ENCODE peak calls at places on chromosomes 13 and 19, in eight cellular contexts. One of them, this sample, is unnamed.

GRCh38 chr19:5172859-5173577 is 167.6 kb downstream of the PTPRS start:
- DNase-seq in endothelial cell of umbilical vein: peak
- DNase-seq in Calu3: peak
- DNase-seq in CD8-positive, alpha-beta T cell: no peak
- DNase-seq in fibroblast of mammary gland: peak
- DNase-seq in foreskin fibroblast: peak
- DNase-seq in heart right ventricle: no peak
- DNase-seq in right lobe of liver: no peak
- DNase-seq in this sample: no peak

GRCh38 chr19:58009666-58010301 is 7.2 kb upstream of the ZNF606 start:
- DNase-seq in heart right ventricle: peak
- DNase-seq in fibroblast of mammary gland: peak
- DNase-seq in foreskin fibroblast: peak
- DNase-seq in right lobe of liver: peak
- DNase-seq in Calu3: peak
- DNase-seq in CD8-positive, alpha-beta T cell: peak
- DNase-seq in endothelial cell of umbilical vein: peak
- DNase-seq in this sample: peak

GRCh38 chr19:38004505-38005223 is 97.7 kb downstream of the SIPA1L3 start:
- DNase-seq in right lobe of liver: peak
- DNase-seq in foreskin fibroblast: peak
- DNase-seq in endothelial cell of umbilical vein: peak
- DNase-seq in CD8-positive, alpha-beta T cell: no peak
- DNase-seq in Calu3: peak
- DNase-seq in fibroblast of mammary gland: peak
- DNase-seq in heart right ventricle: peak
- DNase-seq in this sample: peak

GRCh38 chr13:64672751-64673150 is 2557.4 kb downstream of the PCDH9 start:
- DNase-seq in Calu3: no peak
- DNase-seq in fibroblast of mammary gland: no peak
- DNase-seq in right lobe of liver: no peak
- DNase-seq in heart right ventricle: no peak
- DNase-seq in CD8-positive, alpha-beta T cell: no peak
- DNase-seq in foreskin fibroblast: no peak
- DNase-seq in endothelial cell of umbilical vein: no peak
- DNase-seq in this sample: no peak

GRCh38 chr19:48568345-48568886 is 16.4 kb downstream of the SULT2B1 start:
- DNase-seq in right lobe of liver: peak
- DNase-seq in fibroblast of mammary gland: peak
- DNase-seq in foreskin fibroblast: peak
- DNase-seq in heart right ventricle: peak
- DNase-seq in CD8-positive, alpha-beta T cell: no peak
- DNase-seq in endothelial cell of umbilical vein: peak
- DNase-seq in Calu3: peak
- DNase-seq in this sample: no peak

GRCh38 chr19:16226878-16227836 is 29.4 kb downstream of the AP1M1 start:
- DNase-seq in fibroblast of mammary gland: no peak
- DNase-seq in heart right ventricle: no peak
- DNase-seq in right lobe of liver: no peak
- DNase-seq in CD8-positive, alpha-beta T cell: no peak
- DNase-seq in foreskin fibroblast: no peak
- DNase-seq in endothelial cell of umbilical vein: no peak
- DNase-seq in Calu3: no peak
- DNase-seq in this sample: no peak

GRCh38 chr13:43229506-43229905 is 206.1 kb downstream of the DNAJC15 start:
- DNase-seq in Calu3: no peak
- DNase-seq in right lobe of liver: no peak
- DNase-seq in fibroblast of mammary gland: peak
- DNase-seq in heart right ventricle: no peak
- DNase-seq in endothelial cell of umbilical vein: no peak
- DNase-seq in foreskin fibroblast: peak
- DNase-seq in CD8-positive, alpha-beta T cell: no peak
- DNase-seq in this sample: no peak

GRCh38 chr19:46670874-46671273 is 9.9 kb upstream of the DACT3 start:
- DNase-seq in CD8-positive, alpha-beta T cell: no peak
- DNase-seq in Calu3: no peak
- DNase-seq in heart right ventricle: no peak
- DNase-seq in foreskin fibroblast: peak
- DNase-seq in endothelial cell of umbilical vein: peak
- DNase-seq in right lobe of liver: no peak
- DNase-seq in fibroblast of mammary gland: no peak
- DNase-seq in this sample: no peak

GRCh38 chr13:53165201-53165600 is 136.6 kb downstream of the OLFM4 start:
- DNase-seq in fibroblast of mammary gland: no peak
- DNase-seq in foreskin fibroblast: no peak
- DNase-seq in CD8-positive, alpha-beta T cell: no peak
- DNase-seq in Calu3: no peak
- DNase-seq in heart right ventricle: no peak
- DNase-seq in right lobe of liver: no peak
- DNase-seq in endothelial cell of umbilical vein: no peak
- DNase-seq in this sample: no peak

GRCh38 chr19:7215176-7215575 is 79.0 kb downstream of the INSR start:
- DNase-seq in CD8-positive, alpha-beta T cell: no peak
- DNase-seq in fibroblast of mammary gland: no peak
- DNase-seq in right lobe of liver: no peak
- DNase-seq in Calu3: no peak
- DNase-seq in endothelial cell of umbilical vein: no peak
- DNase-seq in foreskin fibroblast: no peak
- DNase-seq in heart right ventricle: no peak
- DNase-seq in this sample: no peak

GRCh38 chr13:41516166-41516565 is 58.8 kb downstream of the RGCC start:
- DNase-seq in Calu3: no peak
- DNase-seq in heart right ventricle: no peak
- DNase-seq in right lobe of liver: no peak
- DNase-seq in fibroblast of mammary gland: no peak
- DNase-seq in foreskin fibroblast: no peak
- DNase-seq in CD8-positive, alpha-beta T cell: no peak
- DNase-seq in endothelial cell of umbilical vein: no peak
- DNase-seq in this sample: no peak

GRCh38 chr13:78881054-78881453 is 222.1 kb upstream of the OBI1 start:
- DNase-seq in heart right ventricle: no peak
- DNase-seq in fibroblast of mammary gland: no peak
- DNase-seq in CD8-positive, alpha-beta T cell: no peak
- DNase-seq in endothelial cell of umbilical vein: no peak
- DNase-seq in right lobe of liver: no peak
- DNase-seq in foreskin fibroblast: no peak
- DNase-seq in Calu3: no peak
- DNase-seq in this sample: no peak

GRCh38 chr19:23145617-23146415 is 29.0 kb downstream of the ZNF730 start:
- DNase-seq in CD8-positive, alpha-beta T cell: no peak
- DNase-seq in right lobe of liver: no peak
- DNase-seq in heart right ventricle: no peak
- DNase-seq in fibroblast of mammary gland: no peak
- DNase-seq in endothelial cell of umbilical vein: no peak
- DNase-seq in Calu3: no peak
- DNase-seq in foreskin fibroblast: no peak
- DNase-seq in this sample: no peak

GRCh38 chr19:44807162-44807561 is 1.7 kb upstream of the BCAM start:
- DNase-seq in endothelial cell of umbilical vein: no peak
- DNase-seq in right lobe of liver: peak
- DNase-seq in Calu3: peak
- DNase-seq in heart right ventricle: no peak
- DNase-seq in foreskin fibroblast: no peak
- DNase-seq in fibroblast of mammary gland: no peak
- DNase-seq in CD8-positive, alpha-beta T cell: no peak
- DNase-seq in this sample: no peak

GRCh38 chr13:29561918-29562317 is 33.6 kb downstream of the SLC7A1 start:
- DNase-seq in right lobe of liver: no peak
- DNase-seq in Calu3: no peak
- DNase-seq in CD8-positive, alpha-beta T cell: no peak
- DNase-seq in fibroblast of mammary gland: no peak
- DNase-seq in heart right ventricle: no peak
- DNase-seq in endothelial cell of umbilical vein: no peak
- DNase-seq in foreskin fibroblast: no peak
- DNase-seq in this sample: no peak

GRCh38 chr13:77902319-77902963 is 16.2 kb downstream of the EDNRB start:
- DNase-seq in heart right ventricle: no peak
- DNase-seq in CD8-positive, alpha-beta T cell: no peak
- DNase-seq in foreskin fibroblast: no peak
- DNase-seq in right lobe of liver: no peak
- DNase-seq in fibroblast of mammary gland: no peak
- DNase-seq in endothelial cell of umbilical vein: no peak
- DNase-seq in Calu3: no peak
- DNase-seq in this sample: no peak

GRCh38 chr13:110379905-110380341 is 72.8 kb downstream of the COL4A2 start:
- DNase-seq in foreskin fibroblast: peak
- DNase-seq in fibroblast of mammary gland: peak
- DNase-seq in endothelial cell of umbilical vein: no peak
- DNase-seq in CD8-positive, alpha-beta T cell: no peak
- DNase-seq in Calu3: peak
- DNase-seq in heart right ventricle: no peak
- DNase-seq in right lobe of liver: no peak
- DNase-seq in this sample: no peak

GRCh38 chr13:36417328-36417727 is 15.0 kb upstream of the CCNA1 start:
- DNase-seq in right lobe of liver: no peak
- DNase-seq in fibroblast of mammary gland: no peak
- DNase-seq in heart right ventricle: no peak
- DNase-seq in Calu3: no peak
- DNase-seq in CD8-positive, alpha-beta T cell: no peak
- DNase-seq in foreskin fibroblast: no peak
- DNase-seq in endothelial cell of umbilical vein: no peak
- DNase-seq in this sample: no peak

DNA sequence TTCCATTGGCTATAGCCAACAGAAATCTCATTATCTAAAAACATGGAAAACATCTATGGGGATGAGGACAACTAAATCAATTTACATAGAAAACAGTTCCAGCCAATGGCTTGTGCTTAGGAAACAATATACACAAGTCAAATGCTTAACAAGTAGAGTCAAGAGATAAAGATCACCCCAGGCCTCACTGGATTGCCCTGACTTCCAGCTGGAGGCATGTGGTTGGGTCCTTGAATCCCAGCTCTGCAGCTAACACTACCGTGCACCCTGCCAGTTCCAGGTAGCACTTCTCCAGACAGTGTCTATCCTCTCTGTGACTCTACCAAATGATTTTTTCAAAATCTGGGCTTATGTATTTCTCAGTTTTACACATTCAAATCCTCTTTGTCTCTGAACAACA is 80.2 kb downstream of the DOCK9 start:
- DNase-seq in right lobe of liver: no peak
- DNase-seq in endothelial cell of umbilical vein: no peak
- DNase-seq in foreskin fibroblast: no peak
- DNase-seq in heart right ventricle: no peak
- DNase-seq in fibroblast of mammary gland: no peak
- DNase-seq in CD8-positive, alpha-beta T cell: no peak
- DNase-seq in Calu3: no peak
- DNase-seq in this sample: no peak
- TF ChIP-seq CTCF in right lobe of liver: no peak
- TF ChIP-seq CTCF in endothelial cell of umbilical vein: no peak
- TF ChIP-seq CTCF in foreskin fibroblast: no peak
- TF ChIP-seq CTCF in heart right ventricle: no peak
- TF ChIP-seq CTCF in fibroblast of mammary gland: no peak
- TF ChIP-seq CTCF in CD8-positive, alpha-beta T cell: no peak
- TF ChIP-seq CTCF in Calu3: no peak
- TF ChIP-seq CTCF in this sample: no peak

DNA sequence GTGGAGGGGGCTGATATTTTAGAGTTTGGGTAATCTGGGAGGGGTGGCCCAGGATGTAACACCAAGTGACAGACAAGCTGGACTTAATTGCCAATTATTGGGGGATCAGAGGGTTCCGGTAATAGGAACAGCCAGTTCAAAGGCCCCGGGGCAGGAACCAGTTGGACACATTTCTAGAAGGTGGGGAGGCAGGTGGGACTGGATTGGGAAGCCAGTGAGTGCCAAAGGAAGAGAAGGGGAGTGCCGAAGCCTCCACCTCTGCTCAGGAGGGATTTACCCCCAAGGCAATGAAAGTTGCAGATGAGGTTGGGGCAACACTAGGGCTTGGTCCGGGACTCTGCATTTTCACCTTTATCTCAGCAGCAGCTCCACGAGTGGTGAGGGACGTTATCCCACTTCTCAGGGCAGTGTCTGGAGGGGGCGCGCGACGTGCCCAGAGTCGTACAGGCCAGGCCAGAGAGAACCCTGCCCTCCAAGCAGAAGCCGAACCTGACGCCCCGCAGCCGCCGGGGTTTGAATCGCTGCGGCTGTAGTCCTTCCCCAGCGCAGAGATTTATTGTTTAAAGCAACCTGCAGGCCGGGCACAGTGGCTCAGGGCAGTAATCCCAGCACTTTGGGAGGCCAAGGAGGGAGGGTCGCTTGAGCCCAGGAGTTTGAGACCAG is 5.7 kb upstream of the JUND start:
- DNase-seq in Calu3: no peak
- DNase-seq in heart right ventricle: no peak
- DNase-seq in fibroblast of mammary gland: no peak
- DNase-seq in foreskin fibroblast: no peak
- DNase-seq in CD8-positive, alpha-beta T cell: no peak
- DNase-seq in endothelial cell of umbilical vein: no peak
- DNase-seq in right lobe of liver: no peak
- DNase-seq in this sample: no peak
- TF ChIP-seq CTCF in Calu3: no peak
- TF ChIP-seq CTCF in heart right ventricle: no peak
- TF ChIP-seq CTCF in fibroblast of mammary gland: no peak
- TF ChIP-seq CTCF in foreskin fibroblast: no peak
- TF ChIP-seq CTCF in CD8-positive, alpha-beta T cell: no peak
- TF ChIP-seq CTCF in endothelial cell of umbilical vein: no peak
- TF ChIP-seq CTCF in right lobe of liver: no peak
- TF ChIP-seq CTCF in this sample: no peak

GRCh38 chr13:97364827-97365226 is 69.1 kb upstream of the RAP2A start:
- DNase-seq in CD8-positive, alpha-beta T cell: no peak
- DNase-seq in foreskin fibroblast: no peak
- DNase-seq in right lobe of liver: no peak
- DNase-seq in heart right ventricle: no peak
- DNase-seq in Calu3: no peak
- DNase-seq in fibroblast of mammary gland: no peak
- DNase-seq in endothelial cell of umbilical vein: no peak
- DNase-seq in this sample: no peak

GRCh38 chr13:97367427-97367826 is 66.5 kb upstream of the RAP2A start:
- DNase-seq in Calu3: no peak
- DNase-seq in fibroblast of mammary gland: peak
- DNase-seq in endothelial cell of umbilical vein: no peak
- DNase-seq in foreskin fibroblast: peak
- DNase-seq in right lobe of liver: no peak
- DNase-seq in heart right ventricle: no peak
- DNase-seq in CD8-positive, alpha-beta T cell: no peak
- DNase-seq in this sample: no peak

GRCh38 chr13:97367016-97367415 is 67.0 kb upstream of the RAP2A start:
- DNase-seq in CD8-positive, alpha-beta T cell: no peak
- DNase-seq in right lobe of liver: no peak
- DNase-seq in foreskin fibroblast: peak
- DNase-seq in fibroblast of mammary gland: peak
- DNase-seq in Calu3: no peak
- DNase-seq in endothelial cell of umbilical vein: no peak
- DNase-seq in heart right ventricle: no peak
- DNase-seq in this sample: no peak

GRCh38 chr13:97364031-97364430 is 69.9 kb upstream of the RAP2A start:
- DNase-seq in Calu3: no peak
- DNase-seq in right lobe of liver: no peak
- DNase-seq in heart right ventricle: no peak
- DNase-seq in foreskin fibroblast: no peak
- DNase-seq in endothelial cell of umbilical vein: no peak
- DNase-seq in fibroblast of mammary gland: peak
- DNase-seq in CD8-positive, alpha-beta T cell: no peak
- DNase-seq in this sample: no peak

GRCh38 chr13:97366172-97366688 is 67.7 kb upstream of the RAP2A start:
- DNase-seq in fibroblast of mammary gland: peak
- DNase-seq in heart right ventricle: no peak
- DNase-seq in Calu3: no peak
- DNase-seq in CD8-positive, alpha-beta T cell: no peak
- DNase-seq in right lobe of liver: no peak
- DNase-seq in foreskin fibroblast: peak
- DNase-seq in endothelial cell of umbilical vein: peak
- DNase-seq in this sample: no peak
- TF ChIP-seq CTCF in fibroblast of mammary gland: peak
- TF ChIP-seq CTCF in heart right ventricle: no peak
- TF ChIP-seq CTCF in Calu3: no peak
- TF ChIP-seq CTCF in CD8-positive, alpha-beta T cell: no peak
- TF ChIP-seq CTCF in right lobe of liver: no peak
- TF ChIP-seq CTCF in foreskin fibroblast: no peak
- TF ChIP-seq CTCF in endothelial cell of umbilical vein: peak
- TF ChIP-seq CTCF in this sample: no peak

GRCh38 chr13:113742000-113742441 is 17.0 kb upstream of the TMEM255B start:
- DNase-seq in endothelial cell of umbilical vein: no peak
- DNase-seq in right lobe of liver: peak
- DNase-seq in Calu3: peak
- DNase-seq in fibroblast of mammary gland: peak
- DNase-seq in foreskin fibroblast: peak
- DNase-seq in heart right ventricle: no peak
- DNase-seq in CD8-positive, alpha-beta T cell: peak
- DNase-seq in this sample: peak
- TF ChIP-seq CTCF in endothelial cell of umbilical vein: peak
- TF ChIP-seq CTCF in right lobe of liver: no peak
- TF ChIP-seq CTCF in Calu3: no peak
- TF ChIP-seq CTCF in fibroblast of mammary gland: peak
- TF ChIP-seq CTCF in foreskin fibroblast: no peak
- TF ChIP-seq CTCF in heart right ventricle: peak
- TF ChIP-seq CTCF in CD8-positive, alpha-beta T cell: peak
- TF ChIP-seq CTCF in this sample: peak

This sample was measured in CD14-positive monocyte.